ENCODE peak calls at places on chromosome 13, in nine cellular contexts. R is effector memory CD4-positive, alpha-beta T cell; L is iris pigment epithelial cell; T is kidney tubule cell; Y is stimulated activated CD4-positive, alpha-beta T cell treated with anti-CD3 and anti-CD28 coated beads, Interleukin-1b, Interleukin-23, amount 100 ng/mL, for 24 hours; M is activated CD4-positive, alpha-beta memory T cell treated with anti-CD3 and anti-CD28 coated beads for 36 hours; U is cardiac fibroblast; S is COR-L47; F is SW 1271. X is an unnamed sample.

GRCh38 chr13:46542833-46543232 is 10.1 kb upstream of the LRCH1 start:
- DNase-seq in R (no peak), S (no peak), T (no peak), Y (no peak), F (no peak), U (no peak), L (no peak), M (no peak), X (no peak)

GRCh38 chr13:75372517-75372916 is 109.5 kb downstream of the TBC1D4 start:
- DNase-seq in R (no peak), U (peak), M (no peak), L (peak), Y (no peak), S (peak), F (no peak), T (peak), X (no peak)

GRCh38 chr13:113022391-113023216 is 53.6 kb downstream of the MCF2L start:
- DNase-seq in S (no peak), L (no peak), F (no peak), R (no peak), Y (no peak), T (no peak), M (no peak), U (no peak), X (no peak)

GRCh38 chr13:50403311-50403710 is 388.1 kb downstream of the KCNRG start:
- DNase-seq in R (no peak), T (no peak), M (no peak), L (no peak), F (no peak), U (no peak), S (peak), Y (no peak), X (no peak)

GRCh38 chr13:32530841-32531253 is 7.7 kb downstream of the N4BP2L2 start:
- DNase-seq in S (no peak), Y (no peak), L (peak), R (no peak), U (peak), M (no peak), F (no peak), T (peak), X (peak)

GRCh38 chr13:43785681-43786471 is 896 bp downstream of the ENOX1 start:
- DNase-seq in Y (no peak), S (peak), R (no peak), M (peak), T (peak), U (peak), F (peak), L (peak), X (no peak)

GRCh38 chr13:51794959-51795358 is 9.0 kb downstream of the DHRS12 start:
- DNase-seq in U (no peak), F (no peak), M (no peak), T (no peak), R (no peak), S (no peak), Y (no peak), L (no peak), X (no peak)

GRCh38 chr13:113548171-113548641 is 36.3 kb upstream of the TFDP1 start:
- DNase-seq in Y (no peak), T (no peak), U (peak), F (no peak), S (no peak), M (no peak), R (no peak), L (peak), X (no peak)

GRCh38 chr13:33787051-33787591 is 30.8 kb upstream of the RFC3 start:
- DNase-seq in L (peak), M (peak), R (no peak), U (no peak), Y (no peak), T (no peak), S (no peak), F (no peak), X (no peak)

GRCh38 chr13:45055198-45055901 is 65.0 kb upstream of the GTF2F2 start:
- DNase-seq in U (peak), F (peak), L (peak), M (peak), S (no peak), T (peak), Y (peak), R (no peak), X (no peak)

GRCh38 chr13:37747071-37747612 is 122.4 kb downstream of the TRPC4 start:
- DNase-seq in S (peak), R (no peak), F (no peak), L (peak), M (no peak), T (peak), Y (no peak), U (peak), X (no peak)

GRCh38 chr13:29046588-29046987 is 226.4 kb downstream of the MTUS2 start:
- DNase-seq in T (no peak), L (no peak), Y (no peak), U (no peak), R (no peak), S (no peak), M (no peak), F (no peak), X (no peak)

GRCh38 chr13:82436099-82436585 is 1446.1 kb downstream of the SLITRK1 start:
- DNase-seq in S (peak), M (no peak), Y (no peak), U (no peak), R (no peak), T (no peak), L (no peak), F (no peak), X (no peak)

GRCh38 chr13:41179593-41180250 is 14.6 kb downstream of the KBTBD7 start:
- DNase-seq in M (no peak), S (no peak), R (no peak), L (peak), T (no peak), F (no peak), U (peak), Y (no peak), X (no peak)

GRCh38 chr13:20462921-20463320 is 62.7 kb downstream of the CRYL1 start:
- DNase-seq in U (no peak), Y (no peak), T (no peak), S (no peak), L (no peak), M (no peak), R (no peak), F (no peak), X (no peak)

GRCh38 chr13:85582890-85583289 is 216.3 kb downstream of the SLITRK6 start:
- DNase-seq in T (no peak), S (no peak), F (no peak), U (no peak), R (no peak), L (peak), M (no peak), Y (no peak), X (no peak)

GRCh38 chr13:61850794-61851193 is 435.1 kb upstream of the PCDH20 start:
- DNase-seq in L (no peak), S (no peak), T (no peak), R (no peak), F (no peak), M (no peak), U (no peak), Y (no peak), X (no peak)

X was measured in B cell.